ENCODE peak calls at places on chromosomes 2 and 18, in six cellular contexts. T is ureter, W is GM20000, D is Caki2, F is AG08396, B is NCI-H1092 treated with DMSO at 0.1 percent for 48 hours. O is an unnamed sample.

GRCh38 chr2:104853926-104854506 is at the start of gene POU3F3:
- DNase-seq in T (peak; percentile 72), W (no peak), D (peak; percentile 100), F (peak; percentile 60), B (peak; percentile 91), O (peak; percentile 73)

GRCh38 chr18:68940039-68940438 is 142.2 kb downstream of the CCDC102B start:
- DNase-seq in T (no peak), W (no peak), D (no peak), F (no peak), B (no peak), O (no peak)

GRCh38 chr2:126855606-126856005 is 43.1 kb upstream of the TEX51 start:
- DNase-seq in T (no peak), W (no peak), D (no peak), F (no peak), B (no peak), O (no peak)

GRCh38 chr2:128486640-128487375 is 168.1 kb upstream of the HS6ST1 start:
- DNase-seq in T (peak; percentile 39), W (no peak), D (no peak), F (no peak), B (no peak), O (no peak)

GRCh38 chr18:41146301-41146700 is 808.7 kb upstream of the PIK3C3 start:
- DNase-seq in T (no peak), W (no peak), D (no peak), F (no peak), B (peak; percentile 27), O (no peak)

GRCh38 chr2:102662861-102663260 is 43.5 kb downstream of the SLC9A2 start:
- DNase-seq in T (no peak), W (no peak), D (no peak), F (no peak), B (no peak), O (no peak)

GRCh38 chr2:178199334-178199733 is 5.0 kb downstream of the OSBPL6 start:
- DNase-seq in T (no peak), W (no peak), D (no peak), F (no peak), B (no peak), O (no peak)

GRCh38 chr2:36479406-36479805 is 118.6 kb downstream of the FEZ2 start:
- DNase-seq in T (no peak), W (no peak), D (no peak), F (no peak), B (no peak), O (no peak)

GRCh38 chr2:10254373-10255188 is 48.1 kb upstream of the HPCAL1 start:
- DNase-seq in T (no peak), W (no peak), D (peak; percentile 31), F (no peak), B (no peak), O (no peak)

GRCh38 chr2:241817126-241817820 is 8.3 kb downstream of the NEU4 start:
- DNase-seq in T (peak; percentile 41), W (peak; percentile 63), D (no peak), F (no peak), B (no peak), O (no peak)

GRCh38 chr2:195009202-195009601 is 647.8 kb upstream of the SLC39A10 start:
- DNase-seq in T (no peak), W (no peak), D (no peak), F (peak; percentile 26), B (no peak), O (no peak)

GRCh38 chr2:217792611-217793527 is 209.9 kb downstream of the TNS1 start:
- DNase-seq in T (no peak), W (no peak), D (no peak), F (peak; percentile 4), B (no peak), O (no peak)

GRCh38 chr18:13362051-13362450 is 143.5 kb downstream of the LDLRAD4 start:
- DNase-seq in T (no peak), W (no peak), D (no peak), F (no peak), B (no peak), O (no peak)

GRCh38 chr18:48207733-48208132 is 201.4 kb downstream of the ZBTB7C start:
- DNase-seq in T (no peak), W (no peak), D (no peak), F (no peak), B (no peak), O (no peak)

GRCh38 chr2:241802806-241803318 is 6.1 kb upstream of the NEU4 start:
- DNase-seq in T (peak; percentile 41), W (peak; percentile 42), D (no peak), F (no peak), B (no peak), O (no peak)

GRCh38 chr18:76258209-76258608 is 236.8 kb downstream of the ZNF516 start:
- DNase-seq in T (no peak), W (no peak), D (no peak), F (no peak), B (no peak), O (no peak)

GRCh38 chr18:13455960-13456471 is 237.5 kb downstream of the LDLRAD4 start:
- DNase-seq in T (peak; percentile 38), W (peak; percentile 38), D (peak; percentile 21), F (no peak), B (no peak), O (no peak)

GRCh38 chr2:121368155-121368554 is 83.2 kb upstream of the TFCP2L1 start:
- DNase-seq in T (no peak), W (no peak), D (no peak), F (no peak), B (no peak), O (no peak)

GRCh38 chr2:170401187-170401586 is 223.2 kb downstream of the MYO3B start:
- DNase-seq in T (no peak), W (no peak), D (no peak), F (no peak), B (no peak), O (no peak)

GRCh38 chr2:76861708-76862107 is 660.5 kb downstream of the LRRTM4 start:
- DNase-seq in T (no peak), W (no peak), D (no peak), F (no peak), B (no peak), O (no peak)

GRCh38 chr18:59751186-59751585 is 54.0 kb upstream of the CCBE1 start:
- DNase-seq in T (no peak), W (no peak), D (no peak), F (no peak), B (no peak), O (no peak)

GRCh38 chr2:164073758-164074094 is 337.9 kb upstream of the FIGN start:
- DNase-seq in T (no peak), W (no peak), D (no peak), F (no peak), B (no peak), O (no peak)